ENCODE peak calls at places on chromosomes 12 and 14, in eight cellular contexts. W is Caco-2, I is dorsolateral prefrontal cortex, K is left ventricle myocardium inferior, B is epithelial cell of esophagus, G is fibroblast of mammary gland, U is heart left ventricle, M is A549. T is an unnamed sample.

GRCh38 chr14:73725116-73726024 is 11.2 kb upstream of the PNMA1 start:
- DNase-seq in W (no peak), I (no peak), K (no peak), B (no peak), G (peak), U (peak), M (no peak), T (peak)

GRCh38 chr12:67925551-67925950 is 63.7 kb upstream of the IFNG-AS1 start:
- DNase-seq in W (no peak), I (no peak), K (no peak), B (no peak), G (no peak), U (no peak), M (no peak), T (no peak)

GRCh38 chr14:92959761-92960680 is 37.1 kb downstream of the CHGA start:
- DNase-seq in W (no peak), I (no peak), K (peak), B (peak), G (no peak), U (no peak), M (no peak), T (no peak)

GRCh38 chr12:113888435-113888834 is 77.7 kb downstream of the RBM19 start:
- DNase-seq in W (no peak), I (no peak), K (no peak), B (no peak), G (no peak), U (no peak), M (no peak), T (no peak)

GRCh38 chr12:131129839-131130238 is 176.1 kb downstream of the ADGRD1 start:
- DNase-seq in W (no peak), I (no peak), K (no peak), B (no peak), G (no peak), U (no peak), M (no peak), T (peak)

GRCh38 chr14:90846511-90846910 is 30.3 kb upstream of the TTC7B start:
- DNase-seq in W (no peak), I (no peak), K (no peak), B (peak), G (peak), U (no peak), M (no peak), T (no peak)

GRCh38 chr14:62179367-62180018 is 417.3 kb downstream of the SNAPC1 start:
- DNase-seq in W (peak), I (peak), K (peak), B (peak), G (peak), U (peak), M (peak), T (no peak)

GRCh38 chr12:91774471-91774921 is 371.1 kb downstream of the BTG1 start:
- DNase-seq in W (no peak), I (no peak), K (no peak), B (no peak), G (peak), U (no peak), M (no peak), T (no peak)

GRCh38 chr12:47776471-47777143 is 3.6 kb downstream of the SLC48A1 start:
- DNase-seq in W (no peak), I (no peak), K (no peak), B (no peak), G (peak), U (peak), M (no peak), T (peak)

GRCh38 chr14:98834119-98834518 is 437.9 kb downstream of the BCL11B start:
- DNase-seq in W (no peak), I (no peak), K (no peak), B (no peak), G (no peak), U (no peak), M (no peak), T (no peak)

GRCh38 chr14:63986789-63987533 is 134.2 kb downstream of the SYNE2 start:
- DNase-seq in W (no peak), I (no peak), K (no peak), B (peak), G (peak), U (no peak), M (no peak), T (no peak)

GRCh38 chr14:61547186-61548121 is 147.9 kb upstream of the HIF1A start:
- DNase-seq in W (no peak), I (no peak), K (no peak), B (peak), G (peak), U (no peak), M (peak), T (no peak)

GRCh38 chr14:68392393-68393085 is 400.3 kb downstream of the ZFP36L1 start:
- DNase-seq in W (no peak), I (peak), K (peak), B (peak), G (no peak), U (peak), M (no peak), T (peak)

GRCh38 chr12:52073531-52073950 is 3.8 kb downstream of the ATG101 start:
- DNase-seq in W (no peak), I (no peak), K (no peak), B (no peak), G (no peak), U (no peak), M (no peak), T (no peak)

GRCh38 chr14:80223696-80224465 is 12.6 kb upstream of the DIO2 start:
- DNase-seq in W (no peak), I (no peak), K (no peak), B (peak), G (no peak), U (no peak), M (no peak), T (no peak)

GRCh38 chr12:62659457-62660295 is 193.1 kb downstream of the MON2 start:
- DNase-seq in W (no peak), I (no peak), K (no peak), B (no peak), G (no peak), U (no peak), M (no peak), T (no peak)

GRCh38 chr12:96872946-96873345 is 34.1 kb upstream of the NEDD1 start:
- DNase-seq in W (no peak), I (no peak), K (no peak), B (no peak), G (no peak), U (no peak), M (no peak), T (no peak)

GRCh38 chr14:72638021-72638420 is 255.9 kb downstream of the DPF3 start:
- DNase-seq in W (no peak), I (no peak), K (no peak), B (peak), G (peak), U (no peak), M (peak), T (no peak)

GRCh38 chr12:78157199-78157598 is 326.5 kb downstream of the NAV3 start:
- DNase-seq in W (no peak), I (no peak), K (no peak), B (peak), G (peak), U (no peak), M (no peak), T (no peak)

GRCh38 chr14:23186913-23187654 is 3.6 kb upstream of the SLC7A8 start:
- DNase-seq in W (peak), I (no peak), K (no peak), B (peak), G (peak), U (no peak), M (peak), T (no peak)

GRCh38 chr12:119988440-119988787 is 622 bp upstream of the BICDL1 start:
- DNase-seq in W (no peak), I (no peak), K (no peak), B (no peak), G (peak), U (no peak), M (peak), T (no peak)

GRCh38 chr12:72236071-72236705 is 36.0 kb upstream of the TRHDE start:
- DNase-seq in W (no peak), I (no peak), K (no peak), B (peak), G (peak), U (no peak), M (no peak), T (no peak)

GRCh38 chr14:61698216-61698980 is 3.1 kb downstream of the HIF1A start:
- DNase-seq in W (no peak), I (no peak), K (no peak), B (no peak), G (no peak), U (no peak), M (no peak), T (no peak)

GRCh38 chr14:63276492-63277342 is 42.0 kb downstream of the GPHB5 start:
- DNase-seq in W (no peak), I (no peak), K (no peak), B (peak), G (peak), U (no peak), M (peak), T (no peak)

GRCh38 chr14:96567289-96567899 is 65.2 kb downstream of the PAPOLA start:
- DNase-seq in W (no peak), I (no peak), K (no peak), B (peak), G (peak), U (no peak), M (peak), T (no peak)

GRCh38 chr12:115024531-115024930 is 340.6 kb upstream of the TBX3 start:
- DNase-seq in W (no peak), I (no peak), K (no peak), B (no peak), G (no peak), U (no peak), M (no peak), T (no peak)

GRCh38 chr14:85528882-85529585 is 910 bp upstream of the FLRT2 start:
- DNase-seq in W (no peak), I (no peak), K (no peak), B (peak), G (peak), U (no peak), M (no peak), T (no peak)

GRCh38 chr14:97848351-97848980 is 1051.3 kb downstream of the VRK1 start:
- DNase-seq in W (peak), I (no peak), K (no peak), B (no peak), G (no peak), U (no peak), M (no peak), T (no peak)

GRCh38 chr14:73168691-73169090 is 32.4 kb downstream of the PSEN1 start:
- DNase-seq in W (no peak), I (peak), K (no peak), B (no peak), G (no peak), U (no peak), M (no peak), T (no peak)

GRCh38 chr12:123433615-123434014 is 2.9 kb downstream of the RILPL2 start:
- DNase-seq in W (no peak), I (no peak), K (no peak), B (no peak), G (no peak), U (no peak), M (no peak), T (no peak)

GRCh38 chr14:50057331-50057730 is 59.0 kb downstream of the VCPKMT start:
- DNase-seq in W (no peak), I (no peak), K (no peak), B (no peak), G (no peak), U (no peak), M (no peak), T (no peak)

GRCh38 chr12:2003676-2004112 is 563 bp downstream of the DCP1B start:
- DNase-seq in W (no peak), I (no peak), K (no peak), B (peak), G (peak), U (no peak), M (peak), T (no peak)

GRCh38 chr12:10102322-10102721 is 3.5 kb upstream of the CLEC1A start:
- DNase-seq in W (no peak), I (no peak), K (no peak), B (no peak), G (no peak), U (peak), M (no peak), T (no peak)

GRCh38 chr14:75561013-75561432 is 17.4 kb upstream of the FLVCR2 start:
- DNase-seq in W (peak), I (peak), K (peak), B (peak), G (peak), U (peak), M (peak), T (peak)

DNA sequence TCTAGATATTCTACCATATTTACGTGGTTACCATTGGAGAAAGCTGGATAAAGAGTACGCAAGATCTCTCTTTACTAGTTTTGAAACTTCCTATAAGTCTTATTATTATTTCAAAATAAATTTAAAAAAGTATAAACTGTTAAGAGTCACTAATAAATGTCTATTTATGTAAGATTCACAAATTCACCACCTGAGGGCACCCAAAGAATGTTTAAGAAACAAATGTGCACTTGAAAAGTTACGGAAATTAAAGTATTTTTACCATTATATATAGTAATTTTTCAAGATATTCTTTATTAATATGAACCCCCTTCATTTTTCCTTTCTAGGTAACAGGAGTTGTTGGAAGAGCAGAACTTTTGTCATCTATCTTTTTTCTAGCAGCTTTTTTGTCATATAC is 11.9 kb downstream of the TMTC3 start:
- DNase-seq in W (no peak), I (no peak), K (no peak), B (peak), G (peak), U (no peak), M (no peak), T (no peak)
- TF ChIP-seq CTCF in W (peak), I (peak), K (peak), B (peak), G (peak), U (no peak), M (peak), T (peak)

GRCh38 chr14:54805521-54806322 is 96.9 kb downstream of the GCH1 start:
- DNase-seq in W (peak), I (peak), K (peak), B (peak), G (peak), U (peak), M (peak), T (peak)
- H3K4me3 ChIP-seq in W (no peak), I (peak), K (peak), B (no peak), G (no peak), U (peak), M (no peak), T (no peak)

GRCh38 chr12:12534975-12535374 is 27.7 kb downstream of the DUSP16 start:
- DNase-seq in W (no peak), I (no peak), K (peak), B (no peak), G (no peak), U (peak), M (no peak), T (no peak)

GRCh38 chr12:12537421-12537820 is 25.2 kb downstream of the DUSP16 start:
- DNase-seq in W (no peak), I (no peak), K (no peak), B (no peak), G (peak), U (no peak), M (no peak), T (no peak)

GRCh38 chr12:12531194-12531593 is 31.5 kb downstream of the DUSP16 start:
- DNase-seq in W (no peak), I (no peak), K (no peak), B (no peak), G (no peak), U (no peak), M (no peak), T (no peak)

GRCh38 chr12:12533238-12533829 is 29.3 kb downstream of the DUSP16 start:
- DNase-seq in W (peak), I (no peak), K (peak), B (peak), G (no peak), U (peak), M (no peak), T (no peak)

GRCh38 chr12:12534134-12534866 is 28.4 kb downstream of the DUSP16 start:
- DNase-seq in W (peak), I (no peak), K (no peak), B (no peak), G (no peak), U (no peak), M (no peak), T (no peak)
- TF ChIP-seq CTCF in W (no peak), I (no peak), K (no peak), B (no peak), G (no peak), U (no peak), M (no peak), T (no peak)

GRCh38 chr12:6904280-6905276 is at the start of gene LRRC23:
- DNase-seq in W (peak), I (peak), K (peak), B (peak), G (peak), U (peak), M (peak), T (peak)

GRCh38 chr12:6899837-6900519 is 4.6 kb upstream of the LRRC23 start:
- DNase-seq in W (no peak), I (no peak), K (peak), B (no peak), G (peak), U (peak), M (no peak), T (peak)

GRCh38 chr12:6902448-6902847 is 2.2 kb upstream of the LRRC23 start:
- DNase-seq in W (no peak), I (no peak), K (no peak), B (no peak), G (no peak), U (no peak), M (no peak), T (peak)

GRCh38 chr12:6905414-6906040 is 905 bp downstream of the LRRC23 start:
- DNase-seq in W (no peak), I (no peak), K (no peak), B (no peak), G (no peak), U (no peak), M (no peak), T (peak)

DNA sequence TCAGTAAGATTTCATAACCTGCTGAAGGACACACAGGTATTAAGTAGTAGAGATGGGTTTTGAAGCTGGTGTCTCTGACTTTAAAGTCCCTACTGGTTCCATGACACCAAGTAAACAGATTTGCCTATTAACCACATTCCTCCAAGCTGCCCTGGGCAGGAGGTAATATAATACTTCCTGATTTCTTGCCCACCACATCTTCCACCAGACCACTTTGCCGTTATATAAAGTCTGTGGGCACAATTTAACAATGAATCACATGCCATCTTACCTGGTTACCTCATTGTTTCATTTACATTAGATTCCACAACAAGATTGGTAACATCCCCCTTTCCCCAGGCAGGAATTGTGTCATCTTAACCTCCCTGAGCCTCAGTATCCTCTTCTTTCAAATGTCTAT is 910 bp upstream of the LRRC23 start:
- DNase-seq in W (no peak), I (no peak), K (no peak), B (no peak), G (no peak), U (no peak), M (no peak), T (no peak)
- H3K4me3 ChIP-seq in W (no peak), I (no peak), K (no peak), B (no peak), G (no peak), U (no peak), M (no peak), T (no peak)

DNA sequence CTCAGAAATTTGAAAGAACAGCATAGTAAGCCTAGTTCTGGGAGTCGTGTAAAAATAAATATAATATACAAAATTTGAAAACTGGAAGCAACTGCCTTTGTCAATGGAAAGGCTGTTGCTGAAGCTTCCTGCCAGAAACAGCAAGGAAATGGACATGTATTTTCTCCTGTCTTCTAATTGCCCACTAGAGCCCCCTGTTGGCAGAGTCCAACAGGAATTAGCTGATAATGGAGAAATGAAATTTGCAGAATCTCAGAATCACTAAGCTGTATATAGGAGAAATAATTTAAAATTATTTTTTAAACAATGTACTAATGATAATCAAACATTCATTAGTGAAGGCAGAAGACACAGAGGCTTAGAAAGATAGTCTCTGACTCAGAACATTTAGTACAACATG is 414.8 kb downstream of the SLC6A15 start:
- DNase-seq in W (no peak), I (no peak), K (no peak), B (peak), G (peak), U (no peak), M (no peak), T (no peak)
- TF ChIP-seq CTCF in W (no peak), I (no peak), K (no peak), B (peak), G (peak), U (no peak), M (peak), T (no peak)

GRCh38 chr12:25578739-25579138 is 25.7 kb upstream of the LMNTD1 start:
- DNase-seq in W (no peak), I (no peak), K (no peak), B (no peak), G (no peak), U (no peak), M (no peak), T (no peak)

GRCh38 chr12:25585021-25585523 is 32.0 kb upstream of the LMNTD1 start:
- DNase-seq in W (no peak), I (no peak), K (no peak), B (peak), G (peak), U (peak), M (no peak), T (peak)

GRCh38 chr12:25585662-25586061 is 32.6 kb upstream of the LMNTD1 start:
- DNase-seq in W (no peak), I (no peak), K (no peak), B (peak), G (peak), U (no peak), M (no peak), T (no peak)

GRCh38 chr12:25583545-25583944 is 30.5 kb upstream of the LMNTD1 start:
- DNase-seq in W (peak), I (no peak), K (no peak), B (peak), G (peak), U (peak), M (no peak), T (no peak)

GRCh38 chr12:25581067-25581466 is 28.0 kb upstream of the LMNTD1 start:
- DNase-seq in W (no peak), I (no peak), K (no peak), B (no peak), G (no peak), U (no peak), M (no peak), T (no peak)
- H3K4me3 ChIP-seq in W (no peak), I (no peak), K (no peak), B (no peak), G (no peak), U (no peak), M (no peak), T (no peak)

GRCh38 chr12:49284672-49285071 is 10.3 kb upstream of the PRPH start:
- DNase-seq in W (peak), I (no peak), K (no peak), B (no peak), G (no peak), U (no peak), M (no peak), T (no peak)

GRCh38 chr12:49288922-49289555 is 5.9 kb upstream of the PRPH start:
- DNase-seq in W (peak), I (no peak), K (no peak), B (peak), G (no peak), U (no peak), M (no peak), T (peak)

GRCh38 chr12:49288412-49288853 is 6.5 kb upstream of the PRPH start:
- DNase-seq in W (no peak), I (no peak), K (no peak), B (peak), G (peak), U (no peak), M (peak), T (peak)

GRCh38 chr12:49283541-49284429 is 11.2 kb upstream of the PRPH start:
- DNase-seq in W (peak), I (no peak), K (no peak), B (no peak), G (no peak), U (no peak), M (no peak), T (no peak)

GRCh38 chr12:49287876-49288275 is 7.1 kb upstream of the PRPH start:
- DNase-seq in W (no peak), I (no peak), K (no peak), B (no peak), G (no peak), U (no peak), M (no peak), T (peak)
- TF ChIP-seq CTCF in W (no peak), I (no peak), K (no peak), B (no peak), G (no peak), U (no peak), M (no peak), T (no peak)

DNA sequence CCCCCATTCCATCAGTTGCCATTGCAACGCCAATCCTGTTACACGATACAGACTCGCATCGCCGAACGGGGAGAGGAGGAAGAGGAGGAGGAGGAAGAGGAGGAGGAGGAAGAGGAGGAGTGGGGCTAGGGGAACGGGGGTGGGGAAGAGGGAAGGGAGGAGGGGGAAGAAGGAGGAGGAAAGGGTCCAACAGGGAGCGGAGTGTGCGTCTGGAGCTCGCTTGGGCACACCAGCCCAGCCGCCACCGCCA is 241 bp downstream of the MDGA2 start:
- DNase-seq in W (no peak), I (no peak), K (no peak), B (no peak), G (no peak), U (no peak), M (no peak), T (no peak)
- H3K4me3 ChIP-seq in W (no peak), I (peak), K (peak), B (no peak), G (no peak), U (peak), M (peak), T (peak)